ENCODE peak calls at places on chromosome 16, in ten cellular contexts. O is A549, W is body of pancreas, D is AG10803, A is GM10248, J is Calu3, M is upper lobe of right lung, U is neural crest cell, I is fibroblast of mammary gland, N is mucosa of descending colon. T is an unnamed sample.
A peak's percentile ranks its signal among the peaks of the same experiment; 100 is the strongest.

GRCh38 chr16:19884611-19885455 is at the start of gene GPRC5B:
- DNase-seq in O (peak; percentile 39), W (peak; percentile 62), D (no peak), A (peak; percentile 61), J (peak; percentile 74), M (peak; percentile 67), U (peak; percentile 33), I (no peak), N (peak; percentile 54), T (no peak)

GRCh38 chr16:4525634-4526277 is 12.8 kb downstream of the CDIP1 start:
- DNase-seq in O (no peak), W (no peak), D (no peak), A (no peak), J (no peak), M (no peak), U (no peak), I (no peak), N (peak; percentile 25), T (no peak)

GRCh38 chr16:1823821-1824220 is 2.8 kb downstream of the HAGH start:
- DNase-seq in O (peak; percentile 60), W (peak; percentile 50), D (peak; percentile 20), A (peak; percentile 39), J (peak; percentile 60), M (no peak), U (no peak), I (peak; percentile 35), N (no peak), T (peak; percentile 51)

GRCh38 chr16:84086357-84086756 is 30.4 kb downstream of the MBTPS1 start:
- DNase-seq in O (no peak), W (no peak), D (no peak), A (no peak), J (no peak), M (no peak), U (no peak), I (no peak), N (no peak), T (no peak)

GRCh38 chr16:21088646-21089538 is 61.8 kb downstream of the DNAH3 start:
- DNase-seq in O (no peak), W (no peak), D (peak; percentile 71), A (no peak), J (no peak), M (no peak), U (no peak), I (peak; percentile 49), N (no peak), T (peak; percentile 49)

GRCh38 chr16:79267781-79268180 is 332.8 kb downstream of the MAF start:
- DNase-seq in O (no peak), W (no peak), D (no peak), A (no peak), J (no peak), M (no peak), U (no peak), I (no peak), N (no peak), T (no peak)

GRCh38 chr16:72372082-72372615 is 200.2 kb upstream of the PMFBP1 start:
- DNase-seq in O (no peak), W (no peak), D (no peak), A (no peak), J (no peak), M (no peak), U (no peak), I (no peak), N (no peak), T (no peak)

GRCh38 chr16:85607331-85607765 is 5.8 kb upstream of the GSE1 start:
- DNase-seq in O (no peak), W (no peak), D (no peak), A (no peak), J (no peak), M (no peak), U (peak; percentile 60), I (no peak), N (no peak), T (no peak)

GRCh38 chr16:85221081-85221809 is 109.0 kb upstream of the CIBAR2 start:
- DNase-seq in O (no peak), W (no peak), D (no peak), A (no peak), J (no peak), M (no peak), U (peak; percentile 59), I (no peak), N (no peak), T (no peak)

GRCh38 chr16:49496656-49497055 is 123.1 kb downstream of the C16orf78 start:
- DNase-seq in O (no peak), W (no peak), D (no peak), A (no peak), J (no peak), M (no peak), U (no peak), I (no peak), N (no peak), T (no peak)

GRCh38 chr16:77780378-77780837 is 8.0 kb upstream of the VAT1L start:
- DNase-seq in O (peak; percentile 27), W (no peak), D (peak; percentile 86), A (no peak), J (no peak), M (no peak), U (no peak), I (peak; percentile 92), N (no peak), T (peak; percentile 78)

GRCh38 chr16:78925071-78925714 is 675.3 kb downstream of the MAF start:
- DNase-seq in O (peak; percentile 16), W (peak; percentile 13), D (no peak), A (no peak), J (peak; percentile 39), M (peak; percentile 68), U (no peak), I (peak; percentile 6), N (no peak), T (peak; percentile 33)

GRCh38 chr16:86512860-86513470 is 2.6 kb downstream of the FOXF1 start:
- DNase-seq in O (no peak), W (no peak), D (no peak), A (no peak), J (no peak), M (no peak), U (no peak), I (no peak), N (no peak), T (no peak)

GRCh38 chr16:15602285-15603044 is 40.5 kb downstream of the MARF1 start:
- DNase-seq in O (no peak), W (no peak), D (no peak), A (no peak), J (no peak), M (no peak), U (no peak), I (no peak), N (no peak), T (no peak)

GRCh38 chr16:27966756-27967155 is 96.8 kb downstream of the GSG1L start:
- DNase-seq in O (no peak), W (no peak), D (no peak), A (no peak), J (no peak), M (peak; percentile 32), U (no peak), I (no peak), N (no peak), T (no peak)

GRCh38 chr16:67917140-67917851 is 14.4 kb downstream of the CTRL start:
- DNase-seq in O (no peak), W (no peak), D (peak; percentile 65), A (no peak), J (no peak), M (no peak), U (no peak), I (no peak), N (no peak), T (no peak)

GRCh38 chr16:58027341-58028167 is 2.0 kb downstream of the MMP15 start:
- DNase-seq in O (peak; percentile 74), W (peak; percentile 72), D (no peak), A (no peak), J (peak; percentile 67), M (peak; percentile 81), U (no peak), I (no peak), N (peak; percentile 80), T (peak; percentile 55)

DNA sequence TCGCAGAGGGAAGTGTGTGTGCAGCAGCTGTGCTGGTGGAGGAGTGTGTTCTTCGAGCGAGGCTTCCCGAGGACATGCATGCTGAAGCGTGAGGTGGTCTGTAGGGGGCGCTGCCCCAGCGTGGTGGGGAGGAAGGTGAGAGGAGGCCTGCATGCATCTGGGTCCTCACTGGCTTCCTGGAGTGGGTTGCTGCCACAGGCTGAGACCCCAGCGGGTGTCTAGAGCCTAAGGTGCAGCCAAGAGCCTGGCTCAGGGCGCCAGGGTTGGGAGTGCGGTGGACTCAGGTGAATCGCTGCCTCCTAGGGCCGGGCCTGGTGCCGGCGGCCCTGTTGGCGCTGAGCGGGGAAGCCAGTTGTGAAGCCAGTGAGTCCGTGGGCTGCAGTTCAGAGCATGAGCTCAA is 7.5 kb upstream of the HSD3B7 start:
- DNase-seq in O (no peak), W (no peak), D (no peak), A (no peak), J (no peak), M (no peak), U (no peak), I (peak; percentile 31), N (no peak), T (no peak)
- TF ChIP-seq CTCF in O (peak; percentile 14), W (no peak), D (peak; percentile 24), A (peak; percentile 9), J (no peak), M (peak; percentile 22), U (peak; percentile 45), I (peak; percentile 42), N (no peak), T (peak; percentile 27)

GRCh38 chr16:88536971-88537751 is 33.0 kb upstream of the ZC3H18 start:
- DNase-seq in O (peak; percentile 49), W (peak; percentile 37), D (no peak), A (no peak), J (peak; percentile 54), M (no peak), U (no peak), I (no peak), N (no peak), T (peak; percentile 32)
- TF ChIP-seq CTCF in O (no peak), W (no peak), D (no peak), A (no peak), J (peak; percentile 19), M (no peak), U (no peak), I (no peak), N (no peak), T (no peak)

DNA sequence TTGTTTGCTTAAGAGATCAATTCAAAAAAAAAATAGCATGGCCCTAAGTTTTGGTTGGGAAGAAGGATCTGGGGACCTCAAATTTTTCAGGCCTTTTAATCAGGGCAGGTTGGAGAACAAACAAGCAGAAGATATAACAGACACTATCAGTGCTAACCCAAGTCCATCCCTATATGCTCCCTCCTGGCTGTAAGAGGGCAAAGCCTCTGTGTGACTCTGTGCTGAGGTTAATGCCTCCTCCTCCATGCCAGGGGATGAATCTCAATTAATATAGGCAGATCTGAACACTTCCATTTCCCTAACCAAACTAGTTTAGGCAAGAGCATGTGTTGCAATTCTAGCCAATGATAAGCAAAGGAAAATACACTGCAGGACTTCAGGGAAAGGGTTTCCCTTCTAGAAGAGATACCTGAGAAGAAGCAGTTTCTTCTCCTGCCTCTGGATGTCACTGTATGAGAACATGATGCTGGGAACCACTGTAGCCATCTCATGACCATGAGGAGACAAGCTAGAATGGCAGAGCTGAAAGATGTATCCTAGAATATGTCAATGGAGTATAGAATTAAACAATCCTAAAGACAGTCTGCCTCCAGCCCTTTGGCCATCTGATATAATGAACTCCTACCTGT is 76.0 kb downstream of the CHD9NB start:
- DNase-seq in O (peak; percentile 37), W (no peak), D (peak; percentile 31), A (peak; percentile 37), J (peak; percentile 4), M (no peak), U (no peak), I (peak; percentile 40), N (no peak), T (peak; percentile 60)
- TF ChIP-seq CTCF in O (peak; percentile 36), W (no peak), D (peak; percentile 54), A (peak; percentile 30), J (peak; percentile 16), M (peak; percentile 40), U (peak; percentile 37), I (peak; percentile 35), N (peak; percentile 35), T (peak; percentile 19)

GRCh38 chr16:23072769-23073549 is 76.3 kb downstream of the USP31 start:
- DNase-seq in O (peak; percentile 25), W (no peak), D (peak; percentile 21), A (no peak), J (no peak), M (no peak), U (no peak), I (peak; percentile 24), N (no peak), T (peak; percentile 44)
- TF ChIP-seq CTCF in O (peak; percentile 5), W (no peak), D (peak; percentile 6), A (no peak), J (no peak), M (no peak), U (no peak), I (no peak), N (no peak), T (no peak)

T was measured in MCF 10A.